ENCODE peak calls at places on chromosomes 11 and 22, in seven cellular contexts. One of them, this sample, is unnamed.

GRCh38 chr11:67613960-67614715 is 7.4 kb downstream of the NDUFV1 start:
- DNase-seq in H9: peak; percentile 86
- DNase-seq in IMR-90: peak; percentile 13
- DNase-seq in mesenchymal stem cell: peak; percentile 49
- DNase-seq in mesendoderm: peak; percentile 70
- DNase-seq in trophoblast cell: peak; percentile 90
- DNase-seq in H1: peak; percentile 93
- DNase-seq in this sample: peak; percentile 69

GRCh38 chr11:75786101-75786736 is 17.6 kb downstream of the DGAT2 start:
- DNase-seq in H9: no peak
- DNase-seq in IMR-90: no peak
- DNase-seq in mesenchymal stem cell: no peak
- DNase-seq in mesendoderm: no peak
- DNase-seq in trophoblast cell: no peak
- DNase-seq in H1: no peak
- DNase-seq in this sample: no peak

GRCh38 chr11:117345039-117345438 is 17.4 kb downstream of the CEP164 start:
- DNase-seq in H9: no peak
- DNase-seq in IMR-90: peak; percentile 54
- DNase-seq in mesenchymal stem cell: no peak
- DNase-seq in mesendoderm: no peak
- DNase-seq in trophoblast cell: no peak
- DNase-seq in H1: no peak
- DNase-seq in this sample: no peak

GRCh38 chr11:121321614-121322243 is 29.2 kb downstream of the SC5D start:
- DNase-seq in H9: peak; percentile 67
- DNase-seq in IMR-90: peak; percentile 1
- DNase-seq in mesenchymal stem cell: peak; percentile 7
- DNase-seq in mesendoderm: peak; percentile 79
- DNase-seq in trophoblast cell: no peak
- DNase-seq in H1: no peak
- DNase-seq in this sample: peak; percentile 12

GRCh38 chr11:45895553-45896259 is 10.3 kb downstream of the MAPK8IP1 start:
- DNase-seq in H9: no peak
- DNase-seq in IMR-90: no peak
- DNase-seq in mesenchymal stem cell: no peak
- DNase-seq in mesendoderm: no peak
- DNase-seq in trophoblast cell: no peak
- DNase-seq in H1: no peak
- DNase-seq in this sample: no peak

GRCh38 chr22:27253541-27253940 is 548.0 kb downstream of the MN1 start:
- DNase-seq in H9: no peak
- DNase-seq in IMR-90: no peak
- DNase-seq in mesenchymal stem cell: no peak
- DNase-seq in mesendoderm: no peak
- DNase-seq in trophoblast cell: no peak
- DNase-seq in H1: no peak
- DNase-seq in this sample: no peak

GRCh38 chr11:62547691-62548281 is 1.2 kb upstream of the AHNAK start:
- DNase-seq in H9: no peak
- DNase-seq in IMR-90: no peak
- DNase-seq in mesenchymal stem cell: peak; percentile 28
- DNase-seq in mesendoderm: no peak
- DNase-seq in trophoblast cell: peak; percentile 41
- DNase-seq in H1: no peak
- DNase-seq in this sample: no peak

GRCh38 chr11:93740802-93741093 is 547 bp downstream of the TAF1D start:
- DNase-seq in H9: no peak
- DNase-seq in IMR-90: peak; percentile 49
- DNase-seq in mesenchymal stem cell: peak; percentile 78
- DNase-seq in mesendoderm: peak; percentile 70
- DNase-seq in trophoblast cell: peak; percentile 76
- DNase-seq in H1: no peak
- DNase-seq in this sample: peak; percentile 29

GRCh38 chr11:27213232-27213660 is 149.8 kb downstream of the CCDC34 start:
- DNase-seq in H9: no peak
- DNase-seq in IMR-90: peak; percentile 94
- DNase-seq in mesenchymal stem cell: peak; percentile 61
- DNase-seq in mesendoderm: peak; percentile 92
- DNase-seq in trophoblast cell: peak; percentile 54
- DNase-seq in H1: peak; percentile 24
- DNase-seq in this sample: peak; percentile 17

GRCh38 chr11:20056109-20057054 is 103.9 kb downstream of the DBX1 start:
- DNase-seq in H9: no peak
- DNase-seq in IMR-90: no peak
- DNase-seq in mesenchymal stem cell: no peak
- DNase-seq in mesendoderm: no peak
- DNase-seq in trophoblast cell: no peak
- DNase-seq in H1: no peak
- DNase-seq in this sample: no peak

GRCh38 chr11:75383246-75383645 is 16.1 kb upstream of the RPS3 start:
- DNase-seq in H9: peak; percentile 83
- DNase-seq in IMR-90: no peak
- DNase-seq in mesenchymal stem cell: no peak
- DNase-seq in mesendoderm: peak; percentile 82
- DNase-seq in trophoblast cell: no peak
- DNase-seq in H1: no peak
- DNase-seq in this sample: no peak

DNA sequence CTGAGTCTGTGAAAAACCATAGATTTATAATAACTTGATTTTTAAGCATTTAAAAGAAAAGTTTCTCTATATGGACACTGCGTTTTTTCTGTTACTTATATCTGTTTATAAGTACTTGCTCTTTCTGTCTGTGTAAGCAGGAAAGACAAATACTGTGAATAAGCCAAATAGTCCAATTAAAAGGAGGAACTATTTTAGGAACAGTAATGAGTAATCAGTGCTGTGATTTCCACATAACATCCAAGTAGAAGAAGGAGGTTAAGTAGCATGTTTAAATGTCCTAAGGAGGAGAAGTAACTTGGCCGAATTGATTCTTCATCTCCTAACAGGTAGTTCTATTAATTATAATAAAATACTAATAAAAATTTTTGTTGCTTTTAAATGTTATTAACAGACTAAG is 40.8 kb downstream of the ZNF214 start:
- DNase-seq in H9: no peak
- DNase-seq in IMR-90: peak; percentile 65
- DNase-seq in mesenchymal stem cell: peak; percentile 21
- DNase-seq in mesendoderm: no peak
- DNase-seq in trophoblast cell: no peak
- DNase-seq in H1: no peak
- DNase-seq in this sample: no peak
- H3K23ac ChIP-seq in H9: no peak overlapping the region
- H3K23ac ChIP-seq in IMR-90: no peak overlapping the region
- H3K23ac ChIP-seq in mesenchymal stem cell: no peak overlapping the region
- H3K23ac ChIP-seq in mesendoderm: no peak overlapping the region
- H3K23ac ChIP-seq in trophoblast cell: no peak overlapping the region
- H3K23ac ChIP-seq in H1: no peak overlapping the region
- H3K23ac ChIP-seq in this sample: no peak overlapping the region

GRCh38 chr22:21038405-21038804 is 6.0 kb upstream of the SLC7A4 start:
- DNase-seq in H9: no peak
- DNase-seq in IMR-90: peak; percentile 40
- DNase-seq in mesenchymal stem cell: peak; percentile 57
- DNase-seq in mesendoderm: no peak
- DNase-seq in trophoblast cell: no peak
- DNase-seq in H1: no peak
- DNase-seq in this sample: no peak
- H2AK5ac ChIP-seq in H9: no peak overlapping the region
- H2AK5ac ChIP-seq in IMR-90: peak overlapping the region; percentile 33
- H2AK5ac ChIP-seq in mesenchymal stem cell: peak overlapping the region; percentile 95
- H2AK5ac ChIP-seq in mesendoderm: no peak overlapping the region
- H2AK5ac ChIP-seq in trophoblast cell: no peak overlapping the region
- H2AK5ac ChIP-seq in H1: no peak overlapping the region
- H2AK5ac ChIP-seq in this sample: no peak overlapping the region

DNA sequence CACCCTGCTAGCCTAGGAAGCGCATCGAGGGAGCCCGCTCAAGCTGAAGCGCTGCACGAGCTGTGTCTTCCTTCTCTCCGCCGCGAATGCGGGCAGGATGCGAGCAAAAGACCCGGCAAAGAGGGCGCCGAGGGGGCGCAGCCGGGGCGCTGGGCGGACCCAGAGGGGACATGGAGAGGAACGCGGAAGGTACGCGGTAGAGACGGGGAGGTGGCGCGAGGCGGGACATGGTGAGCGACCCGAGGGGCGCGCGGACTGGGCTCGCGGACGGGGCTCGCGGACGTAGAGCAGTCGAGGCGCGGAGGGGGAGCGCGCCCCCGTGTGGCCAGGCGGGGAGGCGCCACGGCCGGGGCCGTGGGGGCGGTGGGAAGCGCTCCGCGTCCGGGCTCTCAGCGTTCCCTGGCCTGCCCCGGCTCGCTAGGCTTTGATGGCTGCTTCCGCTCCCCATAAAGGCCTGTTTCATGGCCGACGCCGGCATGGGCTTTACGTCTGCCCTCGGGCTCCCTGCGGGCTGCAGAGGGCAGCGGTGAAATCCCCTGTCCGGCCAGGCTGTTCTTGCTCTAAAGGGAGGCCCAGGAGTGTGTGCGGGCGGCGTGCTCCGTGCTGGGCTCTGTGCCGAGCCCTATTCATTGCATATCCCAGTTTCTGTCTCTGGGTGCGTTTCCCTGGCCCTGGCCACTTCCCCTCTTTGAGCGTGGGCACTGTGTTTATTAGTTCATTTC is 31.2 kb upstream of the TRIM29 start:
- DNase-seq in H9: peak; percentile 84
- DNase-seq in IMR-90: peak; percentile 45
- DNase-seq in mesenchymal stem cell: peak; percentile 68
- DNase-seq in mesendoderm: peak; percentile 84
- DNase-seq in trophoblast cell: peak; percentile 76
- DNase-seq in H1: peak; percentile 96
- DNase-seq in this sample: peak; percentile 81
- H3K27ac ChIP-seq in H9: no peak overlapping the region
- H3K27ac ChIP-seq in IMR-90: no peak overlapping the region
- H3K27ac ChIP-seq in mesenchymal stem cell: no peak overlapping the region
- H3K27ac ChIP-seq in mesendoderm: no peak overlapping the region
- H3K27ac ChIP-seq in trophoblast cell: no peak overlapping the region
- H3K27ac ChIP-seq in H1: no peak overlapping the region
- H3K27ac ChIP-seq in this sample: no peak overlapping the region

DNA sequence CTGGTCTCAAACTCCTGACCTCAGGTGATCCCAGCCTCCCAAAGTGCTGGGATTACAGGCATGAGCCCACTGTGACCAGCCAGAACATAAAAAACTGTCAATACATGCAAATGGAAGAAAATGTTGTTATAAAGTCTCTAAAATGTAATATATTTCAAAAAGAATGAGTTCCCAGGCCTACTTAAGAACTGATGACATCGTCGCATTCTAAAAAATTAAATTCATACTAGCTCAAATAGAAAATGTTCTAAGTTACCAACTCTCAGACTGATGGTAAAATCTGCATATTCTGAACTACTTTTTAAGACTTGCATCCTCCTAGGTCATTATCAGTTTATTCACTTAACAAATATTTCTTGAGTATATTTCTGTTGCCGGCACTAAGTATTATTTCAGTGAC is 163.3 kb downstream of the CADM1 start:
- DNase-seq in H9: no peak
- DNase-seq in IMR-90: no peak
- DNase-seq in mesenchymal stem cell: no peak
- DNase-seq in mesendoderm: no peak
- DNase-seq in trophoblast cell: no peak
- DNase-seq in H1: no peak
- DNase-seq in this sample: no peak
- H3K23ac ChIP-seq in H9: no peak overlapping the region
- H3K23ac ChIP-seq in IMR-90: no peak overlapping the region
- H3K23ac ChIP-seq in mesenchymal stem cell: no peak overlapping the region
- H3K23ac ChIP-seq in mesendoderm: no peak overlapping the region
- H3K23ac ChIP-seq in trophoblast cell: no peak overlapping the region
- H3K23ac ChIP-seq in H1: no peak overlapping the region
- H3K23ac ChIP-seq in this sample: no peak overlapping the region

GRCh38 chr11:17906436-17906835 is 106.4 kb downstream of the SERGEF start:
- DNase-seq in H9: peak; percentile 85
- DNase-seq in IMR-90: no peak
- DNase-seq in mesenchymal stem cell: no peak
- DNase-seq in mesendoderm: peak; percentile 74
- DNase-seq in trophoblast cell: no peak
- DNase-seq in H1: peak; percentile 73
- DNase-seq in this sample: no peak

GRCh38 chr11:17907046-17907445 is 105.8 kb downstream of the SERGEF start:
- DNase-seq in H9: no peak
- DNase-seq in IMR-90: no peak
- DNase-seq in mesenchymal stem cell: no peak
- DNase-seq in mesendoderm: no peak
- DNase-seq in trophoblast cell: no peak
- DNase-seq in H1: no peak
- DNase-seq in this sample: no peak

GRCh38 chr11:17905477-17905876 is 107.4 kb downstream of the SERGEF start:
- DNase-seq in H9: no peak
- DNase-seq in IMR-90: no peak
- DNase-seq in mesenchymal stem cell: no peak
- DNase-seq in mesendoderm: no peak
- DNase-seq in trophoblast cell: no peak
- DNase-seq in H1: no peak
- DNase-seq in this sample: no peak
- H2AK5ac ChIP-seq in H9: no peak overlapping the region
- H2AK5ac ChIP-seq in IMR-90: no peak overlapping the region
- H2AK5ac ChIP-seq in mesenchymal stem cell: no peak overlapping the region
- H2AK5ac ChIP-seq in mesendoderm: no peak overlapping the region
- H2AK5ac ChIP-seq in trophoblast cell: no peak overlapping the region
- H2AK5ac ChIP-seq in H1: no peak overlapping the region
- H2AK5ac ChIP-seq in this sample: no peak overlapping the region

DNA sequence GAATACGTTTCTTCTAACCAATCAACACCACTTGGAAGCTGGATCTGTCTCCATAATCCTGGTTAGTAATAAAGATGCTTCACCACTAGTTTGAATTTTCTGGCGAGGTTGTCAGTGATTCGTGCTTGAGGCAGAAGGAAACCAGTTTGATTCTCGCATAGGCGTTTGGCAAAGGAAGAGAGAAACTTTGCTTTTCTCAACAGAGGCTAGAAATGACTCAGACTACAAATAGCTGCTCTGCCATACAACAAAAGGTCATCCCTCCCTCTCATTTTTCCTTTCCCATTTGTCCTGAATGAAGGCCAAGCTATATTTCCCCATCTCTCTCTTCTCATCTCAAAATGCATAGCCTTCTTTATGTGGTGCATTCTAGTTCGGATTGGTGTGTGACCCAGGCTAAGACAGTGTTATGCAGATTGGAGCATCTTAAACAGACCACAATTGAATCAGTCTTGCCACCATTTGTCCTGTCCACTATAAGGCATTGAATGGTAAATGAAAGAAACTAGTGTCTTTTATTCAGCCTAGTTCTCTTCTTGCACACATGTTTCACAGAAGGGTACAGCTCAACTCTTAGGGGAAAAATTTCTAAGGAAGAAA is 741.5 kb downstream of the NTM start:
- DNase-seq in H9: no peak
- DNase-seq in IMR-90: peak; percentile 92
- DNase-seq in mesenchymal stem cell: peak; percentile 70
- DNase-seq in mesendoderm: peak; percentile 32
- DNase-seq in trophoblast cell: no peak
- DNase-seq in H1: no peak
- DNase-seq in this sample: no peak
- H3K27ac ChIP-seq in H9: no peak overlapping the region
- H3K27ac ChIP-seq in IMR-90: peak overlapping the region; percentile 82
- H3K27ac ChIP-seq in mesenchymal stem cell: peak overlapping the region; percentile 81
- H3K27ac ChIP-seq in mesendoderm: no peak overlapping the region
- H3K27ac ChIP-seq in trophoblast cell: no peak overlapping the region
- H3K27ac ChIP-seq in H1: no peak overlapping the region
- H3K27ac ChIP-seq in this sample: no peak overlapping the region

GRCh38 chr11:73598719-73599379 is 937 bp upstream of the FAM168A start:
- DNase-seq in H9: no peak
- DNase-seq in IMR-90: no peak
- DNase-seq in mesenchymal stem cell: no peak
- DNase-seq in mesendoderm: no peak
- DNase-seq in trophoblast cell: peak; percentile 13
- DNase-seq in H1: no peak
- DNase-seq in this sample: no peak
- H3K23ac ChIP-seq in H9: no peak overlapping the region
- H3K23ac ChIP-seq in IMR-90: peak overlapping the region; percentile 99
- H3K23ac ChIP-seq in mesenchymal stem cell: no peak overlapping the region
- H3K23ac ChIP-seq in mesendoderm: no peak overlapping the region
- H3K23ac ChIP-seq in trophoblast cell: no peak overlapping the region
- H3K23ac ChIP-seq in H1: no peak overlapping the region
- H3K23ac ChIP-seq in this sample: no peak overlapping the region

This sample was measured in neuronal stem cell.